ENCODE peak calls at places on chromosome 7, in five cellular contexts. E is body of pancreas; O is pulmonary artery endothelial cell; P is A673; U is activated naive CD4-positive, alpha-beta T cell treated with anti-CD3 and anti-CD28 coated beads, Interleukin-2, amount 50 U/mL, for 16 hours. A is an unnamed sample.

GRCh38 chr7:40192036-40192435 is 57.2 kb downstream of the SUGCT start:
- DNase-seq in E (no peak), O (no peak), P (no peak), U (no peak), A (no peak)

GRCh38 chr7:45160374-45160773 is 2.8 kb downstream of the RAMP3 start:
- DNase-seq in E (no peak), O (no peak), P (no peak), U (no peak), A (no peak)

GRCh38 chr7:108525327-108525984 is 479 bp downstream of the PNPLA8 start:
- DNase-seq in E (peak), O (peak), P (peak), U (no peak), A (peak)

GRCh38 chr7:6271091-6271658 is 1.2 kb downstream of the CYTH3 start:
- DNase-seq in E (peak), O (peak), P (peak), U (peak), A (peak)

GRCh38 chr7:23654508-23654907 is 25.5 kb upstream of the FAM221A start:
- DNase-seq in E (peak), O (peak), P (peak), U (no peak), A (no peak)

GRCh38 chr7:135407884-135408283 is 102.0 kb downstream of the CNOT4 start:
- DNase-seq in E (no peak), O (no peak), P (no peak), U (no peak), A (no peak)

GRCh38 chr7:94664023-94664422 is 8.1 kb upstream of the SGCE start:
- DNase-seq in E (no peak), O (no peak), P (no peak), U (no peak), A (no peak)

GRCh38 chr7:29189743-29190201 is 4.8 kb upstream of the CHN2 start:
- DNase-seq in E (peak), O (no peak), P (peak), U (peak), A (peak)

GRCh38 chr7:63077841-63078240 is 920.8 kb upstream of the ZNF722 start:
- DNase-seq in E (no peak), O (no peak), P (no peak), U (no peak), A (no peak)

GRCh38 chr7:141072548-141073172 is 1.2 kb upstream of the TMEM178B start:
- DNase-seq in E (peak), O (no peak), P (peak), U (peak), A (peak)

GRCh38 chr7:102279537-102280400 is 6.9 kb upstream of the SH2B2 start:
- DNase-seq in E (peak), O (peak), P (peak), U (peak), A (peak)

A was measured in H4.